ENCODE peak calls at places on chromosomes 5 and 9, in eight cellular contexts. K, I, X, A, E, L, M and V are unnamed samples.

GRCh38 chr5:158414333-158414762 is 555.4 kb upstream of the CLINT1 start:
- DNase-seq in I (no peak), X (no peak), A (no peak), L (no peak), K (no peak), E (no peak), M (no peak), V (no peak)

GRCh38 chr5:59768204-59769040 is 125.1 kb downstream of the PDE4D start:
- DNase-seq in K (no peak), L (no peak), A (peak), M (peak), X (peak), E (peak), I (peak), V (no peak)

GRCh38 chr5:64693636-64694035 is 3.3 kb downstream of the SHISAL2B start:
- DNase-seq in E (peak), I (peak), K (no peak), M (no peak), X (no peak), A (no peak), L (no peak), V (no peak)

GRCh38 chr5:14075937-14076336 is 67.2 kb upstream of the TRIO start:
- DNase-seq in X (no peak), I (no peak), A (no peak), L (no peak), K (no peak), M (no peak), E (no peak), V (no peak)

GRCh38 chr9:129697111-129697955 is 31.9 kb downstream of the PRRX2 start:
- DNase-seq in X (no peak), I (no peak), L (peak), M (peak), A (peak), E (peak), K (no peak), V (no peak)

GRCh38 chr5:16700081-16700480 is 83.3 kb upstream of the RETREG1 start:
- DNase-seq in M (no peak), K (no peak), I (no peak), E (no peak), L (no peak), X (no peak), A (no peak), V (no peak)

GRCh38 chr9:110714314-110714713 is 45.7 kb downstream of the MUSK start:
- DNase-seq in I (no peak), A (peak), M (no peak), E (peak), K (no peak), L (no peak), X (peak), V (no peak)

GRCh38 chr5:95530441-95530840 is 24.3 kb downstream of the SKIC3 start:
- DNase-seq in L (peak), K (no peak), E (peak), A (no peak), M (no peak), I (peak), X (no peak), V (no peak)

GRCh38 chr9:127915801-127916664 is 808 bp downstream of the ST6GALNAC4 start:
- DNase-seq in L (no peak), M (peak), K (no peak), E (no peak), A (no peak), X (no peak), I (no peak), V (no peak)

GRCh38 chr5:178377583-178378270 is 145.1 kb upstream of the PHYKPL start:
- DNase-seq in K (no peak), E (no peak), L (no peak), M (no peak), I (no peak), X (no peak), A (no peak), V (no peak)

GRCh38 chr9:87434341-87434740 is 63.3 kb upstream of the DAPK1 start:
- DNase-seq in K (no peak), A (no peak), I (no peak), X (no peak), L (no peak), M (no peak), E (no peak), V (no peak)